ENCODE peak calls at places on chromosome 20, in four cellular contexts. I, N, X and C are unnamed samples.

GRCh38 chr20:9235518-9235917 is 166.6 kb downstream of the PLCB4 start:
- DNase-seq in N (no peak), X (no peak), I (no peak), C (no peak)

GRCh38 chr20:61706562-61706961 is 359.1 kb downstream of the TAF4 start:
- DNase-seq in N (no peak), X (no peak), I (no peak), C (no peak)

GRCh38 chr20:8670900-8671229 is 398.0 kb upstream of the PLCB4 start:
- DNase-seq in X (no peak), I (no peak), N (no peak), C (no peak)

GRCh38 chr20:53875452-53875851 is 194.9 kb downstream of the BCAS1 start:
- DNase-seq in X (no peak), I (no peak), N (no peak), C (peak; percentile 28)

GRCh38 chr20:46683939-46684750 is 5.1 kb downstream of the TP53RK start:
- DNase-seq in I (no peak), N (no peak), X (peak; percentile 79), C (peak; percentile 33)

GRCh38 chr20:43191946-43192847 is 2.5 kb upstream of the PTPRT start:
- DNase-seq in N (peak; percentile 18), I (no peak), X (peak; percentile 38), C (no peak)

GRCh38 chr20:45306431-45306982 is at the start of gene RBPJL:
- DNase-seq in N (peak; percentile 62), I (no peak), X (no peak), C (no peak)

GRCh38 chr20:6595704-6596103 is 171.8 kb upstream of the BMP2 start:
- DNase-seq in X (no peak), N (no peak), I (no peak), C (no peak)

GRCh38 chr20:46348972-46349741 is 40.9 kb upstream of the CDH22 start:
- DNase-seq in X (peak; percentile 77), N (peak; percentile 48), I (no peak), C (peak; percentile 57)

GRCh38 chr20:52595492-52595891 is 376.7 kb upstream of the TSHZ2 start:
- DNase-seq in X (no peak), I (no peak), N (no peak), C (no peak)

GRCh38 chr20:602357-602970 is 7.6 kb downstream of the TCF15 start:
- DNase-seq in N (no peak), X (no peak), I (no peak), C (peak; percentile 79)

GRCh38 chr20:40283689-40284088 is 405.3 kb downstream of the MAFB start:
- DNase-seq in X (no peak), N (no peak), I (no peak), C (no peak)

GRCh38 chr20:20531283-20531682 is 163.4 kb downstream of the INSM1 start:
- DNase-seq in I (no peak), X (no peak), N (no peak), C (no peak)

GRCh38 chr20:10376271-10377075 is 57.5 kb downstream of the MKKS start:
- DNase-seq in X (no peak), N (no peak), I (no peak), C (no peak)

GRCh38 chr20:5074050-5074674 is 45.6 kb downstream of the PCNA start:
- DNase-seq in X (no peak), I (no peak), N (no peak), C (no peak)

GRCh38 chr20:62776692-62777527 is 19.4 kb upstream of the MRGBP start:
- DNase-seq in N (peak; percentile 59), I (no peak), X (no peak), C (no peak)

GRCh38 chr20:45510242-45510862 is 5.1 kb downstream of the SPINT3 start:
- DNase-seq in I (no peak), N (no peak), X (no peak), C (no peak)

GRCh38 chr20:43963872-43964791 is 49.5 kb downstream of the TOX2 start:
- DNase-seq in I (no peak), X (no peak), N (no peak), C (peak; percentile 63)